ENCODE peak calls at places on chromosomes 4 and X, in six cellular contexts. X is HCT116, V is GM12878, Y is K562, K is endothelial cell of umbilical vein, E is SK-N-SH. T is an unnamed sample.

GRCh38 chr4:21522296-21522695 is 426.3 kb downstream of the KCNIP4 start:
- DNase-seq in X (no peak), V (no peak), Y (no peak), K (no peak), E (no peak), T (no peak)

GRCh38 chr4:184649971-184650855 is 675 bp downstream of the PRIMPOL start:
- DNase-seq in X (no peak), V (no peak), Y (peak; percentile 14), K (peak; percentile 71), E (peak; percentile 31), T (no peak)

GRCh38 chr4:148787831-148788477 is 345.7 kb upstream of the NR3C2 start:
- DNase-seq in X (no peak), V (no peak), Y (no peak), K (no peak), E (no peak), T (no peak)

GRCh38 chr4:56627985-56628384 is 53.1 kb downstream of the HOPX start:
- DNase-seq in X (no peak), V (no peak), Y (no peak), K (no peak), E (no peak), T (no peak)

GRCh38 chrX:53080628-53081580 is 1.3 kb upstream of the TSPYL2 start:
- DNase-seq in X (no peak), V (no peak), Y (no peak), K (peak; percentile 12), E (no peak), T (no peak)

GRCh38 chrX:106959897-106960296 is 39.7 kb downstream of the CLDN2 start:
- DNase-seq in X (no peak), V (no peak), Y (no peak), K (peak; percentile 30), E (no peak), T (no peak)

GRCh38 chr4:95516528-95517011 is 32.2 kb downstream of the UNC5C start:
- DNase-seq in X (no peak), V (no peak), Y (no peak), K (no peak), E (peak; percentile 60), T (no peak)

GRCh38 chrX:37060999-37061398 is 52.8 kb downstream of the FAM47C start:
- DNase-seq in X (peak; percentile 26), V (no peak), Y (peak; percentile 5), K (peak; percentile 57), E (peak; percentile 18), T (peak; percentile 53)

GRCh38 chr4:25839687-25840086 is 23.1 kb downstream of the SEL1L3 start:
- DNase-seq in X (no peak), V (no peak), Y (no peak), K (no peak), E (no peak), T (no peak)
- TF ChIP-seq POLR2AphosphoS5 in X (no peak), V (no peak), Y (no peak), K (no peak), E (no peak), T (no peak)

DNA sequence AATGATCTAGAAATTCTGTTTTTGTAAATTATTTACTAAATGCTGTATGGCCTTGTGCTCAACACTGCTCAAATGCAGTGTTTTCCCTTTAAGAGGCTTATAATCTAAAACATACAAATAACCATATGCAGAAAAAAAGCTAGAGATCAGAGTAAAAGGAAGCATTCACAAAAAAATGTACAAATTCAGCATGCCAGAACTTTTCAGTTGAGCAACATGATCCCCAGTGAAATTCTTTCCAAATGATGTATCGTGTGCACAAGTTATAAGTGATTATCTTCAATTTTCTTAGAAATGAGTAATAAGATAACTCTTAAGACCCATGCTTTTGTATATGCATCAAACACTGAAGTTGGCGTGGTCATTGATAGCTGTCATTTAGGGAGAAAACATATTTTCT is 5.0 kb downstream of the GPC3 start:
- DNase-seq in X (no peak), V (no peak), Y (no peak), K (no peak), E (no peak), T (no peak)
- H3K9ac ChIP-seq in X (no peak overlapping the region), V (no peak overlapping the region), Y (no peak overlapping the region), K (no peak overlapping the region), E (no peak overlapping the region), T (no peak overlapping the region)

GRCh38 chr4:126361287-126361686 is 1046.5 kb downstream of the FAT4 start:
- DNase-seq in X (no peak), V (no peak), Y (no peak), K (no peak), E (no peak), T (no peak)

GRCh38 chr4:126354784-126355183 is 1040.0 kb downstream of the FAT4 start:
- DNase-seq in X (no peak), V (no peak), Y (no peak), K (no peak), E (no peak), T (no peak)

DNA sequence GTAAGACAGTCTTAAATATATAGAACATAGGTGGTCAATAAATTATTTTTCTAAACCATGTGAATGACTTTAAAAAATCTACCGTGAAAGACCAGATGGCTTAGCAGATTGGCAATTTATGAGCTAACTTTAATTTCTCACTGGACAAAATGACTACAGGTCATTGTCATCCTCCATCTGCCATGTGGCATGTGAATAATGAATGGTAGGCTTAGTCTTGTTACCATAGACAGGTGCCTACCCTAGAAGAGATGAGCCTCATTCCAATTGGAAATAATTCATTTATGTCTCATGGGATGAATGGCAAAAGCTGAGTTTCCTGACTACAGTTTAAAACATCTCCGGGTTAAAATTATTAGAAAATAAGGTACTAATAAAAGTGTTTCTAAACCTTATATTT is 1043.3 kb downstream of the FAT4 start:
- DNase-seq in X (no peak), V (no peak), Y (no peak), K (no peak), E (no peak), T (no peak)
- H3K4me3 ChIP-seq in X (no peak overlapping the region), V (no peak overlapping the region), Y (no peak overlapping the region), K (no peak overlapping the region), E (no peak overlapping the region), T (no peak overlapping the region)

GRCh38 chr4:119110121-119110520 is 25.5 kb upstream of the MYOZ2 start:
- DNase-seq in X (no peak), V (no peak), Y (no peak), K (no peak), E (no peak), T (no peak)

GRCh38 chr4:119103263-119103662 is 32.4 kb upstream of the MYOZ2 start:
- DNase-seq in X (peak; percentile 85), V (no peak), Y (no peak), K (peak; percentile 93), E (no peak), T (peak; percentile 69)

GRCh38 chr4:119104644-119105273 is 30.9 kb upstream of the MYOZ2 start:
- DNase-seq in X (no peak), V (no peak), Y (no peak), K (no peak), E (no peak), T (no peak)

GRCh38 chr4:119105605-119106004 is 30.0 kb upstream of the MYOZ2 start:
- DNase-seq in X (no peak), V (no peak), Y (no peak), K (peak; percentile 32), E (no peak), T (no peak)

DNA sequence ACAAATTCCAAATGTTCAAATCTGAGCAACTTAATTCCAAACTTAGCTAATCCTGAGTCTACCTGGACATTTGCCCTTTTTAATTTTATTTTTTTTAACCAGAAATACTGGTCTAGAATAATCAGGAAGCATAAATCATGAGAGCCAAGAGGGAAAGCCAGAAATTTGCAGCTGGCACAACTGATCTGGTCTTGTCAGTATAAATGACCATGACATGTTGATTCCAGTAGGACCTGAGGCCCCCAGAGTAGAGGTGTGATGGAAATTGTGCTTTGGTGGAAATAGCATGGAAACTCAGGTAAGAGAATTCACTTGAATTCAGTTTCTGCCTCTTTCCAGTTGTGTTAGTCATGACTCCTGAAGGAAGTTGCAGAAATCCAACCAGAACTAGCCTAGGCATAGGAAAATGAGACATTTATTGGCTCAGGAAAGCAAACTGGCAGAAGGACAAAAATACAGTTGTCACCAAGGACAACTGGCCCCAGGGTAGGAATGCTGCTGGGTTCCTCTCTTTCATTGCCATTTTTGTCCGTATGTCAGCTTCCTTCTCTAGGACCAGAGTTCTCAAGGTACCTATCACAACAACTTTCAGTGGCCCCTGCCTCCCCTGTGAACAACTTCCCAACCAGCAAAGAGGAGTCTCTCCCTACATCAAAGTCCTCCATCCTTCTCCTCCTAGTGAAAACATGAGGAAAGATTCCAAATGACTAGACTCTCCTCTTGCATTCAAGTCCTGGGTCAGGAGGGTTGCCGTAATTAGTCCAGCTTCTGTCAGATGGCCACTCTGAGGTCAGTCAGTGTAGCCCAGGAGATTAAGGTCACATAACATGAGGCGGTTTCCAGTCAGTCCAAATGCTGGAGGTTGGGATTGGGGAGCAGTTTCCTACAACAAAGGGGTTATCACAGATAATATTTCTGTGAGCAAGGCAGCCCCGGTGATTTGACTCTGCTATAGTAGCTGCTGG is 29.3 kb upstream of the MYOZ2 start:
- DNase-seq in X (no peak), V (no peak), Y (no peak), K (peak; percentile 42), E (no peak), T (no peak)
- TF ChIP-seq POLR2AphosphoS5 in X (no peak), V (no peak), Y (no peak), K (no peak), E (no peak), T (no peak)

GRCh38 chr4:13706716-13707115 is 79.2 kb upstream of the BOD1L1 start:
- DNase-seq in X (no peak), V (no peak), Y (no peak), K (no peak), E (no peak), T (no peak)
- H3K9ac ChIP-seq in X (no peak overlapping the region), V (no peak overlapping the region), Y (no peak overlapping the region), K (no peak overlapping the region), E (no peak overlapping the region), T (no peak overlapping the region)

GRCh38 chrX:112367065-112367464 is 284.5 kb upstream of the TRPC5 start:
- DNase-seq in X (no peak), V (no peak), Y (no peak), K (no peak), E (no peak), T (no peak)

GRCh38 chrX:112368371-112368770 is 285.8 kb upstream of the TRPC5 start:
- DNase-seq in X (no peak), V (no peak), Y (peak; percentile 4), K (no peak), E (peak; percentile 12), T (no peak)
- H3K4me3 ChIP-seq in X (no peak overlapping the region), V (no peak overlapping the region), Y (no peak overlapping the region), K (no peak overlapping the region), E (no peak overlapping the region), T (no peak overlapping the region)

DNA sequence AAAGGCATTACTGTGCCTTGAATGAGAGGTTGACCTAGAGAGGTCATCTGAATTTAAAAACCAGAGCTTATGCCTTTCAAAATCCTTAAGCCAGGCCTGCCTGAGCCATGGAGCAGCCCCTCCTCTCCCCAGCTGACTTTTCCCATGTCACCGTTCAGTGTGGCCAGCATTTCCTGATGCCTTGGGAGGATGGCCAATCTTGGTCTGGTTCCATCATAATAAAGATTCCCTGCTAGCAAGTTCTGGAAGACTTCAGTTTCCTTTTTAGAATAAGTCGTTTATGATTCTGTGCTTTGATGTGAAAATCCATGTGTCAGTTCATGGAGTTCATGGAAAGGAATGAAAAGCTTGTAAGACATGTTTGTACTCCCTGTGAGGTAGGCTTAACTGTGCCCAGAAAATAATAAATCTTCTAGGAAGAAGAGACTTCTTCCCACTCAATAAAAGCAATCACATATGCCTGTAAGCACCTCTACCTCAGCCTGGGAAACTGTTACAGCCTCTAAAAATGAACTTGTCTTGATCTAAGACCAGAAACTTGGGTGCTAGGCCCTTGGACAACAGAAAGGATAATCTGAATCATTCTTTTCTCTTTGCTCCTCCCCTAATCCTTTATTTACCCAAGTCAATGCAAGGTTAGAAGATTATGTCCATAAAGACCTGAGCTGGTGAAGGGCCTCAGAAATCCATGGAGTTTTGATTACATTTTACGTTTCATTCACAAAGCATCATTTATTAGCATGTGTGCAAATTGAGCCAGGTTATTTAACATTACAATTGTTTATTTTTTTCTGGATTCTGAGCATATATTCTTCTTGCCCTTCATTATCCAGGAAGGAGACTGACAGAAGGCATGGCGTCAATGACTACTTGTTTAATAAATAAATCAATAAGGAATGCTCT is 84.0 kb upstream of the TBC1D9 start:
- DNase-seq in X (no peak), V (no peak), Y (no peak), K (no peak), E (no peak), T (no peak)
- TF ChIP-seq POLR2AphosphoS5 in X (no peak), V (no peak), Y (no peak), K (no peak), E (no peak), T (no peak)